ENCODE peak calls at places on chromosomes 3 and 15, in seven cellular contexts. G is kidney epithelial cell, Z is IMR-90, E is mucosa of descending colon, F is AG09319, Y is AG09309, P is HFFc6. I is an unnamed sample.

GRCh38 chr15:71997691-71998090 is 120.3 kb downstream of the MYO9A start:
- DNase-seq in Y (no peak), P (no peak), F (no peak), Z (no peak), E (no peak), G (no peak), I (no peak)

GRCh38 chr15:39018966-39019365 is 454.4 kb upstream of the RASGRP1 start:
- DNase-seq in Y (no peak), F (no peak), G (no peak), E (no peak), Z (peak; percentile 12), P (no peak), I (no peak)

GRCh38 chr15:62647195-62647865 is 395.2 kb upstream of the TPM1 start:
- DNase-seq in Y (no peak), Z (peak; percentile 68), F (no peak), P (peak; percentile 82), E (peak; percentile 80), G (peak; percentile 88), I (no peak)

GRCh38 chr15:73021139-73021621 is 31.1 kb upstream of the NEO1 start:
- DNase-seq in P (no peak), G (no peak), Y (no peak), F (no peak), Z (no peak), E (no peak), I (no peak)

GRCh38 chr15:89998141-89998661 is 2.9 kb upstream of the ZNF710 start:
- DNase-seq in P (peak; percentile 66), G (no peak), Z (peak; percentile 85), E (no peak), Y (no peak), F (no peak), I (no peak)

GRCh38 chr3:134796313-134797079 is 1.4 kb downstream of the EPHB1 start:
- DNase-seq in E (no peak), G (no peak), F (no peak), Y (no peak), P (no peak), Z (no peak), I (no peak)

GRCh38 chr3:186099178-186099577 is 9.7 kb downstream of the ETV5 start:
- DNase-seq in F (no peak), Y (no peak), P (peak; percentile 76), Z (peak; percentile 82), G (no peak), E (peak; percentile 40), I (peak; percentile 66)

GRCh38 chr3:102163039-102163817 is 271.6 kb upstream of the ZPLD1 start:
- DNase-seq in P (peak; percentile 74), Z (peak; percentile 58), G (no peak), E (no peak), Y (peak; percentile 42), F (no peak), I (no peak)

GRCh38 chr3:23991236-23992050 is 46.4 kb downstream of the NR1D2 start:
- DNase-seq in Y (no peak), E (no peak), P (no peak), F (no peak), G (no peak), Z (peak; percentile 24), I (no peak)

GRCh38 chr3:89353465-89353864 is 246.0 kb downstream of the EPHA3 start:
- DNase-seq in Z (no peak), Y (no peak), P (no peak), F (no peak), E (no peak), G (no peak), I (no peak)

GRCh38 chr3:156323466-156323865 is 203.1 kb downstream of the KCNAB1 start:
- DNase-seq in E (no peak), Z (no peak), F (no peak), P (peak; percentile 2), Y (no peak), G (peak; percentile 16), I (no peak)

GRCh38 chr3:139227165-139227564 is 116.7 kb upstream of the MRPS22 start:
- DNase-seq in F (no peak), Y (no peak), G (no peak), E (no peak), Z (no peak), P (no peak), I (no peak)

GRCh38 chr3:73622135-73622534 is 2.6 kb downstream of the PDZRN3 start:
- DNase-seq in F (no peak), Y (no peak), Z (peak; percentile 47), P (peak; percentile 17), E (peak; percentile 40), G (no peak), I (no peak)

GRCh38 chr15:74545061-74545460 is 4.0 kb downstream of the ARID3B start:
- DNase-seq in F (no peak), Y (no peak), G (no peak), P (no peak), E (no peak), Z (peak; percentile 37), I (no peak)
- TF ChIP-seq CTCF in F (no peak), Y (no peak), G (no peak), P (no peak), E (no peak), Z (no peak), I (no peak)

GRCh38 chr3:183178833-183179549 is 16.5 kb upstream of the LAMP3 start:
- DNase-seq in F (no peak), Y (no peak), P (no peak), E (peak; percentile 38), Z (no peak), G (no peak), I (peak; percentile 67)
- TF ChIP-seq CTCF in F (peak; percentile 10), Y (no peak), P (peak; percentile 49), E (no peak), Z (peak; percentile 18), G (peak; percentile 12), I (peak; percentile 18)

GRCh38 chr15:58771621-58772235 is 626 bp downstream of the MINDY2 start:
- DNase-seq in G (no peak), F (no peak), Y (no peak), P (peak; percentile 23), Z (no peak), E (peak; percentile 66), I (peak; percentile 46)
- TF ChIP-seq CTCF in G (no peak), F (no peak), Y (no peak), P (no peak), Z (no peak), E (no peak), I (no peak)

GRCh38 chr3:42601898-42602581 is 1.6 kb downstream of the NKTR start:
- DNase-seq in Z (peak; percentile 22), Y (no peak), G (no peak), E (no peak), P (no peak), F (no peak), I (no peak)
- TF ChIP-seq CTCF in Z (peak; percentile 17), Y (peak; percentile 10), G (no peak), E (no peak), P (peak; percentile 54), F (peak; percentile 9), I (no peak)

DNA sequence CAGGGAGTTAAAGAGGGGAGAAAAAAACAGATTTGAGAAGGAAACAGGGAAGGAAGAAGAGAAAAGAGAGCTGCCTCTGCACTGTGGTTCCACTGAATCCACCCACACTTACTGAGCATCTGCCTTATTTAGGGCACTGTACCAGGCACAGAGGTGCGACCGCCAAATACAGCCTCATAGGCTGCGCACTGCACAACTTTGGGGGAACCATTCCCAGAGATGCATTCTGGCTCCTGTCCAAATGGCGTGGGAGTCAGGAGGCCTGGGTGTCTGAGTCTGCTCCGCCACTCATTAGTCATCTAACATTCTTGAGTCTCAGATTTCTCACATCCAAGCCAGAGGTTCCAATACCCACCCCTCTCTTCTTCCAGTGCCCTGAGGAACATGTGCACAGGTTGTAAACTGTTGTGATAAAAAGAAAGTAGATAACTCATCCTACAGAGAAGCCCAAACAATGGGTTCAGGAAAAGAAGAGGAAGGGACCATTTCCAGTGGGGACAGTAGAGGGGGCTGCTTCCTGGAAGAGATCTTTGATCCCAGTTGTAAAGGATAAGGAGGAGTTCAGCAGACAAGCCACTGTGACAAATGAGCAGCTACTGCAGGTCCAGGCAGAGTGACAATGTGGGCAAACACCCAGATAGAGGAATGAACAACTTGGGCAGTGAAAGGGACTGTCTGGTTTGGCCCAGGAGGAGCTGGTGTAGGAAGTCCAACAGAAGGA is 254.6 kb downstream of the UACA start:
- DNase-seq in Y (peak; percentile 57), Z (peak; percentile 88), E (no peak), G (peak; percentile 85), F (peak; percentile 58), P (peak; percentile 82), I (no peak)
- TF ChIP-seq CTCF in Y (peak; percentile 21), Z (peak; percentile 20), E (no peak), G (no peak), F (no peak), P (peak; percentile 40), I (no peak)

GRCh38 chr3:50173685-50174516 is 17.5 kb upstream of the GNAT1 start:
- DNase-seq in E (no peak), Y (no peak), Z (no peak), F (no peak), P (no peak), G (no peak), I (no peak)
- TF ChIP-seq CTCF in E (no peak), Y (no peak), Z (no peak), F (no peak), P (no peak), G (no peak), I (no peak)

GRCh38 chr3:97763586-97764148 is 891 bp upstream of the ARL6 start:
- DNase-seq in Y (no peak), E (peak; percentile 4), G (no peak), P (no peak), Z (peak; percentile 0), F (no peak), I (no peak)

DNA sequence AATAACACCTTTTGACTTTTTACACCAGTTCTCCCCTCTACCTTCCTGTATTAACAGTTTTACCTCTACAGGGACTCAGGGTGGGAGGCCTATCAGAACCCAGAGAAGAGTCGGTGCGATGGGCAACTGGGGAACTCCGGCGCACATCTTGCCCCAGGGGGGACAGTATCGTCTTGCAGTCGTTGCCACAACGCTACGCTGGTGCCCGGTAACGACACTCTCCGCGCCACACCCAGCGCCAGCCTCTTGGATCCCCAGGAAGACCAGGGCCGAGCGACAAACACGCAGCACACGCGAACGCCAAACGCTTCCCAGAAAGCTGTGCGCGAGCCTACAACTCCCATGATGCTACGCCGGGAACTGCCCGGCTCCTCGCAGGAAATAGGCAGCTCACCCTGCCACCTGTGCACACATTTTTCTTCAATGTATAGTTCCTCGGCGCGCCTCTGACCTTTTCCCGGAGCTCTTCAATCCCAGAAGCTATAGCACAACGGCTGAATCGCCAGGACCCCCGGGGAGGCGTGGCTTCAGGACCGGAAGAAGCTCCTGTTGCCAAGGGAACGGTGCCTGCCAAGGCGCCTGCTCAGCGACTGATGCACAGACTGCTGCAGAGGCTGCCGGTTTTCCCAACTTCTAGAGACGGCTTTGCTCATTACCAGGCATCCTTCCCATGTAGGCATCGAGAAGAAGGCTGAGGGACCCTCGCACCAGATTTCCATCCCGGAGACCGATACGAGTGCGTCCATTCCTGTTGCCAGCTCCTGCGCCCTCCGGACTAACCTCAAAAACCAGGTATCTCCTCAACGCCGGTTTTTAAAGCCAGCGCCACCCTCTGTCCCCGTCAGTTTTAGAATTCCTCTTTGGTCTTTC is at the start of gene ARL6:
- DNase-seq in F (peak; percentile 41), G (peak; percentile 58), Y (peak; percentile 41), Z (peak; percentile 86), E (peak; percentile 89), P (peak; percentile 81), I (peak; percentile 56)
- TF ChIP-seq CTCF in F (peak; percentile 23), G (peak; percentile 8), Y (peak; percentile 14), Z (no peak), E (no peak), P (peak; percentile 35), I (no peak)